ENCODE peak calls at places on chromosomes 13 and 19, in seven cellular contexts. C is ovary; Z is colonic mucosa; J is fibroblast of lung; M is Peyer's patch; H is endothelial cell of umbilical vein; N is CD8-positive, alpha-beta T cell. Y is an unnamed sample.

GRCh38 chr13:40190656-40191100 is 475.8 kb downstream of the FOXO1 start:
- DNase-seq in C (peak), Z (no peak), J (peak), M (peak), H (peak), N (peak), Y (peak)

GRCh38 chr19:47518139-47518538 is 3.3 kb upstream of the NAPA start:
- DNase-seq in C (no peak), Z (no peak), J (peak), M (peak), H (no peak), N (peak), Y (no peak)

GRCh38 chr19:49390978-49391304 is 2.9 kb downstream of the KASH5 start:
- DNase-seq in C (no peak), Z (no peak), J (no peak), M (peak), H (no peak), N (no peak), Y (no peak)

GRCh38 chr13:106986033-106986484 is 418.1 kb upstream of the ARGLU1 start:
- DNase-seq in C (no peak), Z (no peak), J (peak), M (no peak), H (no peak), N (no peak), Y (no peak)

GRCh38 chr19:55464669-55465068 is at the start of gene C19orf85:
- DNase-seq in C (no peak), Z (no peak), J (no peak), M (no peak), H (no peak), N (no peak), Y (no peak)

GRCh38 chr13:101576452-101576851 is 124.0 kb downstream of the ITGBL1 start:
- DNase-seq in C (no peak), Z (no peak), J (peak), M (no peak), H (no peak), N (no peak), Y (no peak)

GRCh38 chr13:37701972-37702371 is 103.4 kb upstream of the POSTN start:
- DNase-seq in C (no peak), Z (no peak), J (peak), M (no peak), H (peak), N (no peak), Y (peak)

GRCh38 chr13:42600943-42601342 is 27.0 kb downstream of the TNFSF11 start:
- DNase-seq in C (no peak), Z (no peak), J (peak), M (no peak), H (no peak), N (no peak), Y (no peak)

GRCh38 chr19:8618751-8619150 is 8.2 kb upstream of the ADAMTS10 start:
- DNase-seq in C (no peak), Z (no peak), J (no peak), M (no peak), H (no peak), N (no peak), Y (no peak)

GRCh38 chr13:49497272-49497671 is 1.5 kb downstream of the PHF11 start:
- DNase-seq in C (no peak), Z (no peak), J (no peak), M (no peak), H (no peak), N (no peak), Y (no peak)

GRCh38 chr19:3743486-3743885 is 18.0 kb downstream of the APBA3 start:
- DNase-seq in C (no peak), Z (no peak), J (no peak), M (no peak), H (peak), N (no peak), Y (no peak)

DNA sequence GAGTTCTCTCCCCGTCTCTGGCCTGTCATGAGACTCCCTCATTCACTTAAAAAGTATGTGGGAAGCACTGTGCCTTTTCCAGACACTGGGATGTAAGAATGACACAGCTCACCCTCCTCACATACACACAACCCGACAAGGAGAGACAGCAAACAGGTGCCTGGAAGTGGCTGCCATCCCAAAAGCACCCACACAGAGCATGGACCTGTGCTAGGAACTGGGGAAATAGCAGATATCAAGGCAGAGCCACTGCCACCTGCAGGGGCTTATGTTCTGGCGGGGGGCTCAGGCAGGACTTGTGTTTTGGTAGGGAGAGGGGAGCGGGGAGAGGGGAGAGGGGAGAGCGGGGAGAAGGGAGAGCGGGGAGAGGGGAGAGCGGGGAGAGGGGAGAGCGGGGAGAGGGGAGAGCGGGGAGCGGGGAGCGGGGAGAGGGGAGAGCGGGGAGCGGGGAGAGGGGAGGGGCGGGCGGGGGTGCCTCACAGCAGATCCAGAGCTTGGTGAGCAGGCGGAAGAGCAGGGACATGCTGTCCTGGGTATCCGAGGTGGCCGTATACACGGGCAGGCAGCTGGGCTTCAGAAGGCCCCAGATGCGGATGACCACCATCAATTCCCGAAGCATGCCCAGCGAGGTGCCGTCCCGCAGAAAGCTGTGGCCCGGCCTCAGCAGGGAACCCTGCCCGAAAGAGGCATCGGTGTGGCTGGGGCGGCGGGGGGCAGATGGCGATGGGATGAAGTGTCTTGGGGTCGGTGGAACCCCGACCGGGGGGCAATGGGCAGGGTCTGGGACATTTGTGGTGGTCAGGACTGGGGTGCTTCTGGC is 12.2 kb downstream of the CFD start:
- DNase-seq in C (peak), Z (no peak), J (peak), M (no peak), H (no peak), N (no peak), Y (no peak)
- H3K4me3 ChIP-seq in C (no peak), Z (peak), J (no peak), M (no peak), H (no peak), N (peak), Y (no peak)

GRCh38 chr13:63954683-63955082 is 2539.0 kb upstream of the PCDH20 start:
- DNase-seq in C (no peak), Z (no peak), J (no peak), M (no peak), H (no peak), N (no peak), Y (no peak)
- TF ChIP-seq CTCF in C (no peak), Z (no peak), J (no peak), M (no peak), H (no peak), N (no peak), Y (no peak)

DNA sequence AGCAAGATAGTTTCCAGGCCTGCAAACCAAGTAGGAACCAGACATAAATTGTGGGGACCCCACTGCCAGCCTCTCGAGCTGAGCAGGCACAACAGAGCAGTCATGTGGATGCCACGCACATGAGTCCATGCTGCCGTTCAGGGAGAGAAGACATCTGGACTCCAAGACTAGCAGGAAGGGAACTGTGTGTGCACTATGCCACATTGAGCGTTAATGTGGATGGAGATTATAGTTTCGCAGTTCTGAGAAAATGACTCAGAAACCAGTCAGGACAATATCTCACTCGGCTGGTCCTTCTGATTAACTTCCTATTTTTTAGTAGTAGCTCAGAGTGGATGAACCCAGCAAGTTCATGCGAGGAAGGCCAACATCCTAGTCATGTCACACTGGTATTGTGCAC is 124.9 kb downstream of the CRYL1 start:
- DNase-seq in C (no peak), Z (no peak), J (peak), M (no peak), H (no peak), N (no peak), Y (peak)
- H3K27ac ChIP-seq in C (no peak), Z (no peak), J (no peak), M (no peak), H (no peak), N (no peak), Y (no peak)

GRCh38 chr19:57606931-57607330 is 7.1 kb upstream of the ZNF134 start:
- DNase-seq in C (no peak), Z (no peak), J (no peak), M (no peak), H (no peak), N (no peak), Y (no peak)
- H3K4me3 ChIP-seq in C (no peak), Z (no peak), J (no peak), M (no peak), H (no peak), N (no peak), Y (no peak)

GRCh38 chr13:33606692-33607091 is 211.3 kb upstream of the RFC3 start:
- DNase-seq in C (no peak), Z (no peak), J (no peak), M (no peak), H (no peak), N (no peak), Y (no peak)
- TF ChIP-seq CTCF in C (no peak), Z (no peak), J (no peak), M (no peak), H (no peak), N (no peak), Y (no peak)